ENCODE peak calls at places on chromosomes 11 and 22, in six cellular contexts. Z is NCI-H524 treated with DMSO at 0.1 percent for 48 hours; C is T-helper 1 cell; R is activated naive CD4-positive, alpha-beta T cell treated with Interleukin-2 at 50 U/mL for 16 hours; K is hepatocyte; W is T-helper 17 cell. X is an unnamed sample.

GRCh38 chr22:20004464-20004863 is 12.2 kb downstream of the ARVCF start:
- DNase-seq in Z (no peak), C (no peak), R (no peak), K (no peak), W (no peak), X (no peak)

GRCh38 chr11:115201121-115201792 is 303.0 kb downstream of the CADM1 start:
- DNase-seq in Z (no peak), C (no peak), R (no peak), K (no peak), W (no peak), X (no peak)

GRCh38 chr11:61737636-61738386 is 14.6 kb upstream of the MYRF start:
- DNase-seq in Z (no peak), C (no peak), R (no peak), K (no peak), W (no peak), X (no peak)

GRCh38 chr11:18383388-18384156 is 10.8 kb upstream of the LDHA start:
- DNase-seq in Z (no peak), C (peak), R (peak), K (peak), W (peak), X (peak)

GRCh38 chr11:68142028-68142412 is 20.8 kb upstream of the CHKA start:
- DNase-seq in Z (no peak), C (no peak), R (peak), K (no peak), W (no peak), X (no peak)

GRCh38 chr11:28009383-28009782 is 98.6 kb downstream of the KIF18A start:
- DNase-seq in Z (no peak), C (no peak), R (no peak), K (no peak), W (no peak), X (no peak)

GRCh38 chr11:116963813-116964212 is 126.4 kb upstream of the APOA1 start:
- DNase-seq in Z (no peak), C (no peak), R (no peak), K (no peak), W (no peak), X (no peak)

GRCh38 chr11:65553301-65554001 is 4.7 kb downstream of the LTBP3 start:
- DNase-seq in Z (no peak), C (peak), R (peak), K (no peak), W (peak), X (no peak)

GRCh38 chr11:114315749-114316368 is 19.7 kb downstream of the NNMT start:
- DNase-seq in Z (no peak), C (no peak), R (no peak), K (peak), W (no peak), X (no peak)

GRCh38 chr11:3022982-3023381 is 30.9 kb upstream of the NAP1L4 start:
- DNase-seq in Z (no peak), C (no peak), R (no peak), K (peak), W (no peak), X (no peak)

GRCh38 chr11:44463751-44464150 is 101.7 kb upstream of the CD82 start:
- DNase-seq in Z (no peak), C (no peak), R (no peak), K (no peak), W (no peak), X (no peak)

GRCh38 chr22:40101417-40102101 is 76.2 kb upstream of the TNRC6B start:
- DNase-seq in Z (no peak), C (no peak), R (no peak), K (no peak), W (no peak), X (no peak)

GRCh38 chr11:86041975-86042378 is 26.9 kb downstream of the PICALM start:
- DNase-seq in Z (peak), C (no peak), R (peak), K (peak), W (peak), X (no peak)

GRCh38 chr11:66744485-66745355 is 15.7 kb upstream of the SPTBN2 start:
- DNase-seq in Z (peak), C (peak), R (peak), K (peak), W (peak), X (peak)

GRCh38 chr22:49975543-49976389 is 15.2 kb downstream of the PIM3 start:
- DNase-seq in Z (no peak), C (peak), R (peak), K (no peak), W (no peak), X (peak)

GRCh38 chr11:75349540-75350116 is 1.8 kb downstream of the ARRB1 start:
- DNase-seq in Z (no peak), C (no peak), R (no peak), K (no peak), W (no peak), X (no peak)

X was measured in head of caudate nucleus.